ENCODE peak calls at places on chromosomes 12 and 14, in five cellular contexts. T is HepG2, G is K562, X is H1, W is GM12878. S is an unnamed sample.

GRCh38 chr14:104150201-104151027 is 12.0 kb downstream of the KIF26A start:
- DNase-seq in T (no peak), X (no peak), W (no peak), G (no peak), S (peak)

GRCh38 chr14:102749833-102750775 is 27.1 kb upstream of the TRAF3 start:
- DNase-seq in X (no peak), W (no peak), G (no peak), T (no peak), S (no peak)

GRCh38 chr12:129893691-129894090 is 10.1 kb downstream of the TMEM132D start:
- DNase-seq in G (no peak), W (no peak), X (peak), T (no peak), S (no peak)

GRCh38 chr12:3073438-3074255 is 3.5 kb upstream of the TSPAN9 start:
- DNase-seq in W (peak), G (peak), T (peak), X (peak), S (peak)

GRCh38 chr14:105939810-105940508 is 413.6 kb downstream of the TMEM121 start:
- DNase-seq in X (no peak), G (no peak), W (no peak), T (no peak), S (no peak)

GRCh38 chr14:26200675-26201074 is 397.2 kb downstream of the NOVA1 start:
- DNase-seq in W (no peak), T (no peak), G (no peak), X (no peak), S (no peak)

GRCh38 chr14:102770910-102771543 is 6.2 kb upstream of the TRAF3 start:
- DNase-seq in G (no peak), T (no peak), X (no peak), W (no peak), S (no peak)

GRCh38 chr14:63200767-63201166 is 3.5 kb upstream of the RHOJ start:
- DNase-seq in X (no peak), W (no peak), G (no peak), T (no peak), S (no peak)

GRCh38 chr12:124532331-124532750 is 35.1 kb downstream of the NCOR2 start:
- DNase-seq in G (no peak), X (no peak), T (no peak), W (no peak), S (no peak)

GRCh38 chr14:59310644-59311043 is 122.2 kb downstream of the DAAM1 start:
- DNase-seq in G (no peak), W (no peak), T (no peak), X (no peak), S (no peak)

GRCh38 chr12:105272152-105272551 is 36.2 kb upstream of the APPL2 start:
- DNase-seq in T (no peak), W (no peak), X (no peak), G (no peak), S (no peak)

GRCh38 chr14:100524933-100525243 is 62.3 kb downstream of the BEGAIN start:
- DNase-seq in X (peak), G (peak), W (no peak), T (no peak), S (peak)

GRCh38 chr12:52044284-52044983 is 6.8 kb upstream of the NR4A1 start:
- DNase-seq in X (no peak), W (no peak), T (no peak), G (no peak), S (no peak)

GRCh38 chr12:52494518-52494917 is 1.5 kb upstream of the KRT6A start:
- DNase-seq in W (no peak), X (no peak), T (no peak), G (no peak), S (no peak)

GRCh38 chr12:76611533-76611932 is 52.0 kb upstream of the OSBPL8 start:
- DNase-seq in G (no peak), X (no peak), W (no peak), T (no peak), S (no peak)

DNA sequence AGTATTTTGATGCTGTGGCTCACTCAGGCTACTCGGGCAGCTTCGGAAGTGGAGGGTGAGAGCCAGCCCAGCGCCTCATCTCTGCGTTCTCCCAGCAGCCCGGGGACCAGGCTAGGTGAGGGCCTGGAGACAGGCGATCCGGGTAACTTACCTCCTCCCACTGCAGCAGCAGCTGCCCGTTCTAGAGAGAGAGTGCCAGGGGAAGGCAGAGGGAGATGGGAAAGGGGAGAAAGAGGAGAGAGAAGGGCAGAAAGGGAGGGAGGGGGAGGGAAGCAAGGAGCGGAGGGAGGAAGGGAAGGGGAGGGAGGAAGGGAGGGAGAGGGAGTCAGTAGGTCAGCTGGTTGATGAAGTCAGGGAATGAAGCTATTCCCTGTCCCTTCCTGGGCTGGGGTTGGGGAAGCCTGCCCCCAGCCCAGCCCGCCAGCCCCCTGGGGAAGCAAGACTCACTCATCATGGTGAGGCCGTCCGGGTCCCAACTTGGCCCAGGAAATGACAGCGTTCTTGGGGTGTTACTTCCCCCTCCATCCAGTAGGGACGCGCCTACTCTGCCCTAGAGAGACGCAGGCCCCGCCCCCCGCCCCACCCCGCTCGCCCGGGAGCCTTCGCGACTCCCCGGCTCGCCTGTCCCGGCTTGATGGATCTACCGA is at the start of gene IFI27L2:
- DNase-seq in X (peak), G (peak), W (no peak), T (peak), S (peak)
- TF ChIP-seq ATF2 in X (no peak), G (no peak), W (no peak), T (no peak), S (no peak)

DNA sequence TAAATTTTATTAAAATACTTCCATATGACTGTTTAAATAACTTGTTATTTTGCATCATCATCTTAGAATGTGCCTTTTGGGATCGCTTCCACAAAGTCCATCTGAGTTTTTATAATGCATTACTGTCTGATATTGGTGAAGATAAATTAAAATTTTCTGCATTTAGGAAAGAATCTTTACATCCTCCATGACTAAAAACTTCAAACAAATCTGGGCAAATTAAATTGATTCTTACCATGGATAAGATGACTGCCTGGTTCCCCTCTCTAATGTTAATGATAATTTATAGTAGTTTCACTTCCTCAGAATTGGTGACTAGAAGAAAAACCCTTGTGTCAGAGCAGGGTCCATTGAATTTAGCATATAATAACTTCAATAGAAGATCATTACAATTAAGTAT is 94.7 kb upstream of the SLC38A4 start:
- DNase-seq in T (no peak), G (no peak), X (no peak), W (no peak), S (no peak)
- TF ChIP-seq ATF3 in T (no peak), G (no peak), X (no peak), W (no peak), S (no peak)

DNA sequence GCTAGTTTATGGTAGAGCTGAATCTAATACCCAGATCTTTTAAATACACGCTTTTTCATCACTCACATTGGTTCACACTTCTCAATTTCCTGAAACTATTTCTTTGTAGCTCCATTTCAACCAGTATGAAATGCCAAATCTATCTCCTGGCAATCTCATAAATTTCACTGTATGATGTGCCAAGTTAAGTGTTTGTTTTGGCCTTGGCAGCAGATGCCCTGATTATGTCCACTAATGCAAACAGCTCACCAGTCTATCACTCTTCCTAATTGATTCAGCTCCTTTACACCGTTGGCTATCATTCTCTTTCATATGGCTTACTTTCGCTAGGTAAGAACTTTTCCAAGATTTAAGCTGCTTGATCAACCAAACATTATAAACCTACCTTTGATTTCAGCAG is 58.6 kb downstream of the ZFC3H1 start:
- DNase-seq in T (no peak), G (no peak), X (no peak), W (no peak), S (no peak)
- TF ChIP-seq ATF2 in T (no peak), G (no peak), X (no peak), W (no peak), S (no peak)

DNA sequence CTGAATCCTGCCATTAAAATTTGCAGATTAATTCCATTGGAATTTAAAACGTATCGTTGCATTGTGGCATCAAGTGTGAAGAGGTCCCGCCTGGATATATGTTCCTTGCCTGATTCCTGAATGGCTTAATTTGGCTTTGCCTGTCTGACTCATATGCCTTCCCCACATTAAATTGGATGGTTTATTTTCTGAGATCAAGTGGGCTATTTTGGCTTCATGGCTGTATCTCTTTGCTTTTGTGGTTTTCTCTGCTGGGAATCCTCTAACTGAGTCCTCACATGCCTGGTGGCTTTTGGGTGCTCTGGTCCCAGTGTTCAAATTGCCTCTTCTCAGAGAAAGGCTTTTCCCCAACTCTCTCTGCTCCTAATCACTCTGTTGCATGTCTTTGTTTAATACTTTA is 127.9 kb upstream of the DYRK2 start:
- DNase-seq in T (no peak), G (no peak), W (no peak), X (no peak), S (no peak)
- TF ChIP-seq ATF3 in T (no peak), G (no peak), W (no peak), X (no peak), S (no peak)

DNA sequence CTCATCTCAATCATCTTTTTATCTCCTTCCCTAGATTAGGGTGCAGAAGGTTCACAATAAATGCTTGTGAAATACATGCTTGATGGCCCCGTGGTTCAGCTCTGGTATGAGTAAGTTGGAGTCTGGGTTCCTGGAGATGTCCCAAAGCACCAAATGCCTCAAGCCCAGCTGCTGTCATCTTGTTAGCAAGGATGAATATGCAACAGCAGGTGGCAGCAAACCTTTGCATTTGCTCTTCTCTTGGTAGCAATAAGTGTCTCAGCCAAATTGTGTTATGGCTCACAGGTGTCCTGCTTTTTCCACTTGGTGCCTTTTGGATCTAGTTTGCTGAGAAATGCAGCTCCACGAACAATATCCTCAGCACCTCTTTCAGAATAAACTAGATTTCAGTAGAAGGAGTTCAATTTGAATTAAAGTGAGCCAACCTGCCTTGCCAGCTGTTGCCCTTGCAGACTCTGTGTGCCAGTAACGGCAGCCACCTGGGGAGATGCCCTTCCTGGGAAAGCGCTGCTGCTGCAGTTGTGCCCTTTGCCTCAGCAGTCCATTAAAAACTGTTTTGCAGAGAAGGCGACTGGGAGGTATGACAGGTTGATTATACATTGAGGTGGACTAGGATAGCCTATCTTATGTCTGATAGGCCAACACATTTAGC is 417.3 kb downstream of the SNAPC1 start:
- DNase-seq in X (peak), T (peak), W (peak), G (peak), S (peak)
- TF ChIP-seq ATF2 in X (no peak), T (no peak), W (no peak), G (no peak), S (no peak)

GRCh38 chr12:57845478-57846284 is 848 bp downstream of the CTDSP2 start:
- DNase-seq in G (peak), W (no peak), X (peak), T (peak), S (peak)
- TF ChIP-seq ATF3 in G (no peak), W (no peak), X (no peak), T (peak), S (no peak)

GRCh38 chr12:110270125-110270962 is 10.7 kb upstream of the ATP2A2 start:
- DNase-seq in W (no peak), G (peak), T (peak), X (no peak), S (no peak)
- TF ChIP-seq ATF2 in W (no peak), G (no peak), T (no peak), X (no peak), S (no peak)

GRCh38 chr14:73262427-73263183 is 25.3 kb downstream of the PAPLN start:
- DNase-seq in G (no peak), W (no peak), X (no peak), T (no peak), S (no peak)
- TF ChIP-seq ATF3 in G (no peak), W (no peak), X (no peak), T (no peak), S (no peak)

DNA sequence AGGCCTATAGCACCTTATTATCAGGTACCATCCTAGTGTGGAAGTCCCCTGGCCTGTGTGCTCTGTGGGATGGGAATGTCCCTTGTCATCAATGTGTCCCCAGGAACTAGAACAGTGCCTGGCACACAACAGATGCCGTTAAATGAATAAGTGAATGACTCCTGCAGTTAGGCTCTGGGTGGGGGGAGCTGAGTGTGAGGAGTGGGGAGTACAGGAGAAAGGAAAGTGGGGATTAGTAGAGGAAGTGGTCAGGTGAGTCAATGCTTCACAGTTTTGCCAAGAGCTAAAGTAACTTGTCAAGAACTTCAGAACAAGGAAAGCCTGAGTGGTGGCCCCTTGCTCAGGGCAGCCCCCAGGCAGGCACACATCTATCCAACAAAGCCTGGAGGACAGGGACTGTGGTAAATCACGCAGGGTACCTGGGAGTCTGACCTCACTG is 33.4 kb downstream of the DAD1 start:
- DNase-seq in X (no peak), W (peak), T (no peak), G (no peak), S (no peak)
- TF ChIP-seq ATF2 in X (no peak), W (no peak), T (no peak), G (no peak), S (no peak)

S was measured in WTC11.